ENCODE peak calls at places on chromosomes 1 and 21, in nine cellular contexts. L is GM12865, Q is AG09309, D is cardiac muscle cell, X is fibroblast of pulmonary artery, H is HFF-Myc, A is GM12878, Z is psoas muscle, T is heart right ventricle. Y is an unnamed sample.
A peak's percentile ranks its signal among the peaks of the same experiment; 100 is the strongest.

GRCh38 chr21:33296156-33296555 is 28.6 kb upstream of the IFNAR1 start:
- DNase-seq in H (no peak), D (no peak), X (no peak), A (no peak), Q (no peak), T (no peak), L (peak; percentile 40), Z (no peak), Y (no peak)

GRCh38 chr21:31802331-31802730 is 70.4 kb upstream of the SCAF4 start:
- DNase-seq in Z (no peak), D (no peak), L (no peak), T (no peak), A (no peak), Q (no peak), H (no peak), X (no peak), Y (no peak)

GRCh38 chr1:34590211-34590623 is 164.6 kb upstream of the GJB5 start:
- DNase-seq in X (no peak), L (peak; percentile 18), Z (no peak), Q (no peak), H (no peak), D (no peak), T (no peak), A (peak; percentile 16), Y (no peak)

GRCh38 chr21:40049031-40049958 is 182.1 kb downstream of the PCP4 start:
- DNase-seq in D (no peak), X (no peak), T (no peak), H (no peak), A (no peak), Z (no peak), L (no peak), Q (no peak), Y (no peak)

GRCh38 chr1:64906447-64906846 is 59.9 kb downstream of the JAK1 start:
- DNase-seq in A (no peak), X (no peak), H (no peak), Z (no peak), T (no peak), L (no peak), Q (no peak), D (no peak), Y (no peak)

GRCh38 chr1:1041092-1041503 is 21.2 kb downstream of the AGRN start:
- DNase-seq in Q (no peak), A (no peak), H (no peak), Z (no peak), T (no peak), X (no peak), D (no peak), L (no peak), Y (no peak)

GRCh38 chr1:244970236-244970652 is 105.9 kb upstream of the HNRNPU start:
- DNase-seq in X (peak; percentile 74), T (peak; percentile 85), H (peak; percentile 42), L (peak; percentile 89), Q (no peak), Z (peak; percentile 90), D (peak; percentile 86), A (no peak), Y (peak; percentile 41)

GRCh38 chr1:39752703-39753102 is 14.0 kb downstream of the PPIE start:
- DNase-seq in H (no peak), D (no peak), X (no peak), Z (no peak), A (no peak), L (no peak), T (no peak), Q (no peak), Y (no peak)

GRCh38 chr1:28552482-28553228 is at the start of gene TRNAU1AP:
- DNase-seq in X (peak; percentile 97), T (peak; percentile 97), Q (peak; percentile 84), A (peak; percentile 91), Z (peak; percentile 98), L (peak; percentile 99), D (peak; percentile 97), H (peak; percentile 85), Y (peak; percentile 74)

GRCh38 chr1:159012495-159012894 is 2.8 kb downstream of the IFI16 start:
- DNase-seq in A (peak; percentile 58), L (peak; percentile 90), T (no peak), Z (no peak), X (no peak), D (peak; percentile 45), H (no peak), Q (no peak), Y (no peak)
- H3K4me3 ChIP-seq in A (peak overlapping the region; percentile 76), L (peak overlapping the region; percentile 99), T (peak overlapping the region; percentile 16), Z (peak overlapping the region; percentile 67), X (peak overlapping the region; percentile 72), D (no peak overlapping the region), H (peak overlapping the region; percentile 66), Q (peak overlapping the region; percentile 19), Y (peak overlapping the region; percentile 57)

GRCh38 chr1:157995575-157996169 is 2.2 kb downstream of the KIRREL1 start:
- DNase-seq in A (no peak), L (no peak), Z (no peak), T (no peak), D (no peak), H (no peak), X (no peak), Q (no peak), Y (no peak)
- H3K4me3 ChIP-seq in A (no peak overlapping the region), L (no peak overlapping the region), Z (peak overlapping the region; percentile 77), T (no peak overlapping the region), D (no peak overlapping the region), H (peak overlapping the region; percentile 79), X (peak overlapping the region; percentile 95), Q (peak overlapping the region; percentile 91), Y (no peak overlapping the region)

GRCh38 chr1:3080236-3080964 is 11.4 kb downstream of the PRDM16 start:
- DNase-seq in A (no peak), X (no peak), T (no peak), Z (no peak), D (no peak), H (no peak), L (no peak), Q (no peak), Y (no peak)

GRCh38 chr1:3082051-3082450 is 13.0 kb downstream of the PRDM16 start:
- DNase-seq in L (no peak), Q (no peak), A (no peak), T (no peak), X (no peak), D (no peak), H (no peak), Z (no peak), Y (no peak)

GRCh38 chr1:3082571-3083516 is 13.8 kb downstream of the PRDM16 start:
- DNase-seq in A (no peak), H (no peak), X (no peak), T (no peak), L (no peak), Q (no peak), D (no peak), Z (no peak), Y (no peak)

GRCh38 chr1:3079381-3080093 is 10.5 kb downstream of the PRDM16 start:
- DNase-seq in T (no peak), Q (no peak), X (no peak), Z (no peak), A (no peak), D (no peak), L (no peak), H (no peak), Y (no peak)

GRCh38 chr1:3081171-3081683 is 12.2 kb downstream of the PRDM16 start:
- DNase-seq in L (no peak), Q (no peak), A (no peak), T (no peak), Z (no peak), H (no peak), D (no peak), X (no peak), Y (no peak)
- H3K4me3 ChIP-seq in L (no peak overlapping the region), Q (no peak overlapping the region), A (no peak overlapping the region), T (no peak overlapping the region), Z (no peak overlapping the region), H (no peak overlapping the region), D (no peak overlapping the region), X (no peak overlapping the region), Y (no peak overlapping the region)

DNA sequence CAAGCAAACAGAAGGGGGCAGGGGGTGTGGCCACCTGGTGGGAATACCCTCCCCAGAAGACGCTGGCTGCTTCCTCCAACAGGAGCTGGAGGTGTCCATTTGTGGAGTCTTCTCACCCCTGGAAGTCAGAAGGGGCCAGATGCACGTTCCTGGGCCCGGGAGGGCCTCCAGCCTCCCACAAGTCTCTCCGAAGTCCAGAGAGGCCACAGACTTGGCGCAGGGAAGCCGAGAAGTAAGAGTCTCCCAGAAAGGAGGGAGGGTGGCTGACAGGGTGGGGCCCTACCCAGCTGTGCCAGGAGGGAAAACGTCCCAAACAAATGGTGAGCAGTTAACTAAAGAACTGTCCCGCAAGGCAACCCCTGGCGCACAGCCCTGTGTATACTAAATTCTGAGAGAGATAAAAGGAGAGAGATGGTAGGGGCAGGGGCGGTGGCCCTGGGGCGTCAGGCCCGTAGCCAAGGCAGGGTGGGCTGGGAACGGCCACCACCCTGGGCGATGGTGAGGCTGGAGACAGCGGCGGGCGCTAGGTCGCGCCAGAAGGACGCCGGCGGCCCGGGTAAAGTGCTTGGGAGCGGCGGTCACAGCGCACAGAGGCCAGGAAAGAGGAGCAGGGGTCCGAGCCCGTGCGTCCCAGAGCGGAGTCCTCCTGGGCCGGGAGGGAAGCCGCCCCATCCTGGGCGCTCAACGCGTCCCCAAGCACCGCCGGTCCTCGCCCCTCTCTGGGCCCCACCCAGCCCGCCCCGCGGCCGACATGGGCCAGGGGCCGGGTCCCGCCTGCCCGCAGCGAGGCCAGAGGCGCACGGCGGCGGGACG is 1.2 kb downstream of the CHD5 start:
- DNase-seq in H (no peak), X (no peak), L (no peak), A (no peak), Z (no peak), T (no peak), D (no peak), Q (no peak), Y (no peak)
- H3K4me3 ChIP-seq in H (no peak overlapping the region), X (no peak overlapping the region), L (no peak overlapping the region), A (no peak overlapping the region), Z (peak overlapping the region; percentile 38), T (no peak overlapping the region), D (peak overlapping the region; percentile 20), Q (no peak overlapping the region), Y (no peak overlapping the region)

DNA sequence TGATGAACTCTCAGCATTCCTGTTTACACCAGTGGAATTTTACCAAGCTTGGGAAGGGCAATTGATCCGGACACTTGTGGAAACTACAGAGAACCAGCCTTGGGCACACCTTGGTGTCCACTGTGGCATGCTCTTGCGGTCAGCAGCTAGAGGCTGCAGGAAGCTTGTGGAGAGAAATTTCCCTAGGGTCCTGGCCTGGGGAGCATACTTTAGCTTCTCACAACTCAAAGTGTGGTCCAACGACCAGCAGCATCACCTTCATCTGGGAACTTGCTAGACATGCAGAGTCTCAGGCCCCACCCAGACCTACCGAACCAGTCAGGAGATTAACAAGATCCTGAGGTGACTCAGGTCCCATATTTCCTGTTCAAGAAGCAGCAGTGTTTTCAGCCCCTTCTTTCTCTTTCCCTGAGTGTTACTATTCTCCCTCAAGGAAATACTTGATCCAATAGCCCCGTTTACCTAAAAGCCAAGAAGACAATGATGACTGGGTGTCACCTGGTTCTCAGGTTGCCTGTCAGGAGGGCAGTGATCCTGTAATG is 55.7 kb upstream of the KCNE2 start:
- DNase-seq in A (no peak), D (no peak), X (no peak), T (no peak), Z (no peak), L (no peak), H (no peak), Q (no peak), Y (no peak)
- H3K4me3 ChIP-seq in A (no peak overlapping the region), D (no peak overlapping the region), X (no peak overlapping the region), T (no peak overlapping the region), Z (no peak overlapping the region), L (no peak overlapping the region), H (no peak overlapping the region), Q (no peak overlapping the region), Y (no peak overlapping the region)

Y was measured in esophagus squamous epithelium.